ENCODE peak calls at places on chromosomes 11 and 22, in nine cellular contexts. P is type B pancreatic cell, Y is AG10803, I is astrocyte of the cerebellum, Q is RWPE2, U is lung, D is OCI-LY7, V is upper lobe of left lung, T is lower lobe of right lung. B is an unnamed sample.

GRCh38 chr11:84414936-84415335 is 1128.8 kb upstream of the CCDC90B start:
- DNase-seq in P (no peak), Y (no peak), I (no peak), Q (no peak), U (no peak), D (no peak), V (no peak), T (no peak), B (no peak)

GRCh38 chr11:118930152-118930712 is 4.5 kb upstream of the BCL9L start:
- DNase-seq in P (no peak), Y (peak), I (no peak), Q (peak), U (peak), D (peak), V (no peak), T (peak), B (no peak)

GRCh38 chr22:45007946-45008852 is 1.6 kb downstream of the PHF21B start:
- DNase-seq in P (no peak), Y (no peak), I (no peak), Q (no peak), U (no peak), D (no peak), V (peak), T (no peak), B (no peak)

GRCh38 chr22:35274154-35274871 is 17.0 kb downstream of the HMGXB4 start:
- DNase-seq in P (no peak), Y (no peak), I (no peak), Q (no peak), U (no peak), D (no peak), V (no peak), T (no peak), B (no peak)

GRCh38 chr11:26931248-26931631 is 62.7 kb upstream of the FIBIN start:
- DNase-seq in P (no peak), Y (peak), I (no peak), Q (no peak), U (no peak), D (no peak), V (no peak), T (no peak), B (no peak)

GRCh38 chr22:39943366-39943765 is 16.8 kb upstream of the TMA7B start:
- DNase-seq in P (no peak), Y (no peak), I (no peak), Q (no peak), U (no peak), D (peak), V (no peak), T (no peak), B (no peak)

GRCh38 chr11:78037056-78037455 is 14.0 kb upstream of the KCTD14 start:
- DNase-seq in P (no peak), Y (no peak), I (no peak), Q (no peak), U (peak), D (no peak), V (peak), T (peak), B (no peak)

GRCh38 chr11:132142554-132142953 is 772.1 kb downstream of the NTM start:
- DNase-seq in P (no peak), Y (no peak), I (no peak), Q (no peak), U (no peak), D (no peak), V (no peak), T (no peak), B (no peak)

GRCh38 chr11:80980221-80980620 is 1539.4 kb upstream of the TENM4 start:
- DNase-seq in P (no peak), Y (peak), I (peak), Q (no peak), U (no peak), D (no peak), V (no peak), T (no peak), B (no peak)

GRCh38 chr11:33633251-33634003 is 67.2 kb downstream of the C11orf91 start:
- DNase-seq in P (no peak), Y (peak), I (peak), Q (peak), U (no peak), D (no peak), V (no peak), T (no peak), B (no peak)

GRCh38 chr11:132123854-132124835 is 753.7 kb downstream of the NTM start:
- DNase-seq in P (no peak), Y (no peak), I (no peak), Q (no peak), U (no peak), D (no peak), V (peak), T (no peak), B (no peak)

GRCh38 chr11:74672956-74673895 is 58.0 kb downstream of the CHRDL2 start:
- DNase-seq in P (peak), Y (peak), I (peak), Q (peak), U (peak), D (no peak), V (no peak), T (no peak), B (no peak)

GRCh38 chr11:3192511-3193372 is 25.9 kb downstream of the MRGPRG start:
- DNase-seq in P (no peak), Y (no peak), I (no peak), Q (peak), U (no peak), D (no peak), V (no peak), T (no peak), B (no peak)

GRCh38 chr11:8333431-8334401 is 70.0 kb upstream of the LMO1 start:
- DNase-seq in P (no peak), Y (no peak), I (no peak), Q (peak), U (no peak), D (no peak), V (no peak), T (no peak), B (no peak)

GRCh38 chr11:2760196-2760871 is 60.5 kb upstream of the KCNQ1OT1 start:
- DNase-seq in P (peak), Y (no peak), I (no peak), Q (no peak), U (no peak), D (no peak), V (peak), T (peak), B (no peak)

GRCh38 chr11:16365456-16366355 is 9.4 kb upstream of the SOX6 start:
- DNase-seq in P (no peak), Y (no peak), I (no peak), Q (no peak), U (no peak), D (no peak), V (no peak), T (no peak), B (no peak)

GRCh38 chr11:72202571-72202970 is 10.6 kb downstream of the FOLR1 start:
- DNase-seq in P (no peak), Y (no peak), I (no peak), Q (no peak), U (no peak), D (no peak), V (no peak), T (no peak), B (no peak)

GRCh38 chr11:2714871-2715270 is 15.1 kb upstream of the KCNQ1OT1 start:
- DNase-seq in P (no peak), Y (no peak), I (no peak), Q (no peak), U (no peak), D (no peak), V (no peak), T (no peak), B (no peak)

GRCh38 chr11:109853156-109853776 is 239.9 kb upstream of the ZC3H12C start:
- DNase-seq in P (no peak), Y (peak), I (peak), Q (no peak), U (no peak), D (peak), V (no peak), T (no peak), B (no peak)

GRCh38 chr11:75966546-75967287 is 151.7 kb downstream of the UVRAG start:
- DNase-seq in P (no peak), Y (peak), I (peak), Q (no peak), U (no peak), D (no peak), V (no peak), T (no peak), B (no peak)

GRCh38 chr11:8392166-8392565 is 128.5 kb upstream of the LMO1 start:
- DNase-seq in P (no peak), Y (no peak), I (no peak), Q (no peak), U (no peak), D (no peak), V (no peak), T (no peak), B (no peak)

GRCh38 chr22:29478326-29479276 is 1.4 kb upstream of the NEFH start:
- DNase-seq in P (no peak), Y (no peak), I (no peak), Q (no peak), U (no peak), D (no peak), V (no peak), T (no peak), B (no peak)

GRCh38 chr22:29385305-29385704 is 3.1 kb downstream of the AP1B1 start:
- DNase-seq in P (no peak), Y (no peak), I (no peak), Q (no peak), U (no peak), D (no peak), V (no peak), T (no peak), B (no peak)

GRCh38 chr22:30552719-30553118 is 6.2 kb upstream of the SEC14L6 start:
- DNase-seq in P (no peak), Y (no peak), I (no peak), Q (no peak), U (no peak), D (no peak), V (no peak), T (no peak), B (no peak)

GRCh38 chr22:30556388-30556787 is 9.8 kb upstream of the SEC14L6 start:
- DNase-seq in P (no peak), Y (no peak), I (no peak), Q (no peak), U (no peak), D (no peak), V (no peak), T (no peak), B (no peak)

GRCh38 chr22:30553971-30554370 is 7.4 kb upstream of the SEC14L6 start:
- DNase-seq in P (no peak), Y (no peak), I (no peak), Q (no peak), U (no peak), D (no peak), V (no peak), T (no peak), B (no peak)

GRCh38 chr22:30557243-30557642 is 10.7 kb upstream of the SEC14L6 start:
- DNase-seq in P (no peak), Y (no peak), I (no peak), Q (no peak), U (no peak), D (no peak), V (no peak), T (no peak), B (no peak)

DNA sequence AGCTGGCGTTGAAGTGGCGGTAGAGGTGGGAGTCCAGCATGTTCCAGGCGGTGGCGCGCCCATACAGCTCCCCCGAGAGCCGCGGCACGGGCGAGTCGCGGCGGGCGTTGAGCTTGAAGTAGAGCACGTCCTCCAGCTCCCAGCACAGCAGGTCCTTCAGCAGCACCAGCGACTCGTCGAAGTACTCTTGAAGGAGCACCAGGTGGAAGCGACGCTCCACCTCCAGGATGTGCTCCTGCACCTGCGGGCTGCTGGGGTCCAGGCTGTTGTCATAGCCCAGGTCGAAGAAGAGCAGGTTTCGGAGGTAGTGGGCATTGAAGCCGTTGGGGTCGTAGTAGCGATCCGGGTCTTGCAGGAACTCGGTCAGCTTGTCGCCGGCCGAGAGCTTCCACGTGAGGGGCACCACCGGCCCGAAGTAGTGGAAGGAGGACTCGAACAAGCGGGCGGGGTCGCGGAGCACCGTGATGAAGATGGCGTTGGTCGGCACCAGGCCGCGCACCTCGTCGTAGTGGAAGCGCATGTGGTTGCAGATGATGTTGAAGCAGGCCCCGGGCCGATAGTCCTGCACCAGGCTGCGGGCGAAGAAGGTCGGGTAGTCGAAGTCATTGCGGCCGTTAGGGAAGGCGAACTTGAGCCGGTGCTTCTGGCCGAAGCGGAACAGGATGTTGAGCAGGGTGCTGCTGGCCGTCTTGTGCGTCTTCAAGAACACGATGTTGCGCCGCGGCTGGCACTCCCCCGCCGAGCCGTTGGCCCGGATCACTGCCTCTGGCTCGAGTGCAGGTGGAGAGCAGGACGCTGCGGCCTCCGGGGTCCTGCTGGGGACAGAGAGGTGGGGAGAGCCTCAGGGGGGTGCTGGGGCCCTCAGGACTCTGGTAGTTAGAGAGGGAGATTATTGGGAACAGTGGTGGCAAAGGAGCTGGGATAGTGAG is 9.0 kb upstream of the SEC14L6 start:
- DNase-seq in P (no peak), Y (no peak), I (no peak), Q (no peak), U (no peak), D (no peak), V (peak), T (no peak), B (no peak)
- TF ChIP-seq CTCF in P (no peak), Y (no peak), I (no peak), Q (no peak), U (no peak), D (no peak), V (no peak), T (no peak), B (no peak)

GRCh38 chr11:46363455-46363920 is 16.2 kb downstream of the DGKZ start:
- DNase-seq in P (no peak), Y (peak), I (no peak), Q (no peak), U (no peak), D (no peak), V (peak), T (no peak), B (no peak)
- TF ChIP-seq CTCF in P (no peak), Y (no peak), I (no peak), Q (no peak), U (no peak), D (no peak), V (peak), T (peak), B (no peak)

DNA sequence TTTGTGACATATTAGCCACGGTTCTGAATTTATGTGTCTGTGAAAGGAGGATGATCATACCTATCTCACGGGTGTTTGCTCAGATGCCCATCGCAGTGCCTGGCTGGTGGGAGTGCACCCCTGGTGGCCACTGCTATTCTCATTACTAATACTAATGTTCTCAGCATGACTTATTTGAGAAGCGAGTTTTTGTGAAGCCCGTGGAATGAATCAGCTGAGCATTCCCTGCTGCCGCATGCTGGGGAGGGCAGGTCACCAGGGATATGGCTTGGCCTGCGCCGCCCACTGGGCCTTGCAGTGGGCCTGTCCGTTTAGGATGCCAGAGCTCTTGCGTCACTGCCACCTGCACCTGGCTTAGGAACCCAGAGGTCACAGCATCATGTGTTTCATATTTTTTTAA is 16.8 kb downstream of the CTTN start:
- DNase-seq in P (no peak), Y (peak), I (peak), Q (no peak), U (no peak), D (no peak), V (no peak), T (no peak), B (no peak)
- TF ChIP-seq CTCF in P (peak), Y (peak), I (peak), Q (no peak), U (no peak), D (peak), V (no peak), T (no peak), B (no peak)

GRCh38 chr22:38239101-38239761 is 33.6 kb downstream of the TMEM184B start:
- DNase-seq in P (no peak), Y (peak), I (no peak), Q (no peak), U (peak), D (no peak), V (peak), T (no peak), B (no peak)
- TF ChIP-seq CTCF in P (no peak), Y (peak), I (peak), Q (peak), U (no peak), D (no peak), V (peak), T (peak), B (peak)

B was measured in D721Med.